ENCODE peak calls at places on chromosome 22, in five cellular contexts. One of them, this sample, is unnamed.

GRCh38 chr22:38513063-38513462 is 7.0 kb upstream of the DDX17 start:
- DNase-seq in posterior cingulate gyrus: no peak
- DNase-seq in lower lobe of right lung: no peak
- DNase-seq in tibial nerve: no peak
- DNase-seq in activated T-helper 1 cell treated with Interleukin-2 at 50 U/mL for 16 hours: peak
- DNase-seq in this sample: no peak

GRCh38 chr22:46780453-46780852 is 18.0 kb downstream of the TBC1D22A start:
- DNase-seq in posterior cingulate gyrus: no peak
- DNase-seq in lower lobe of right lung: no peak
- DNase-seq in tibial nerve: no peak
- DNase-seq in activated T-helper 1 cell treated with Interleukin-2 at 50 U/mL for 16 hours: no peak
- DNase-seq in this sample: no peak

GRCh38 chr22:47116426-47117341 is 354.2 kb downstream of the TBC1D22A start:
- DNase-seq in posterior cingulate gyrus: no peak
- DNase-seq in lower lobe of right lung: no peak
- DNase-seq in tibial nerve: no peak
- DNase-seq in activated T-helper 1 cell treated with Interleukin-2 at 50 U/mL for 16 hours: no peak
- DNase-seq in this sample: no peak

GRCh38 chr22:24423519-24424000 is 3.8 kb upstream of the ADORA2A start:
- DNase-seq in posterior cingulate gyrus: no peak
- DNase-seq in lower lobe of right lung: peak
- DNase-seq in tibial nerve: no peak
- DNase-seq in activated T-helper 1 cell treated with Interleukin-2 at 50 U/mL for 16 hours: peak
- DNase-seq in this sample: peak

GRCh38 chr22:48576333-48577013 is 1251.2 kb downstream of the BRD1 start:
- DNase-seq in posterior cingulate gyrus: peak
- DNase-seq in lower lobe of right lung: peak
- DNase-seq in tibial nerve: no peak
- DNase-seq in activated T-helper 1 cell treated with Interleukin-2 at 50 U/mL for 16 hours: no peak
- DNase-seq in this sample: no peak

GRCh38 chr22:40035351-40035750 is 40.6 kb downstream of the FAM83F start:
- DNase-seq in posterior cingulate gyrus: no peak
- DNase-seq in lower lobe of right lung: no peak
- DNase-seq in tibial nerve: no peak
- DNase-seq in activated T-helper 1 cell treated with Interleukin-2 at 50 U/mL for 16 hours: no peak
- DNase-seq in this sample: peak

GRCh38 chr22:28799834-28800307 is 498 bp downstream of the XBP1 start:
- DNase-seq in posterior cingulate gyrus: no peak
- DNase-seq in lower lobe of right lung: peak
- DNase-seq in tibial nerve: peak
- DNase-seq in activated T-helper 1 cell treated with Interleukin-2 at 50 U/mL for 16 hours: peak
- DNase-seq in this sample: peak

GRCh38 chr22:49297871-49298721 is 529.6 kb downstream of the BRD1 start:
- DNase-seq in posterior cingulate gyrus: no peak
- DNase-seq in lower lobe of right lung: no peak
- DNase-seq in tibial nerve: no peak
- DNase-seq in activated T-helper 1 cell treated with Interleukin-2 at 50 U/mL for 16 hours: no peak
- DNase-seq in this sample: peak

GRCh38 chr22:42856865-42857704 is at the start of gene ARFGAP3:
- DNase-seq in posterior cingulate gyrus: peak
- DNase-seq in lower lobe of right lung: peak
- DNase-seq in tibial nerve: peak
- DNase-seq in activated T-helper 1 cell treated with Interleukin-2 at 50 U/mL for 16 hours: peak
- DNase-seq in this sample: peak

GRCh38 chr22:47432683-47433082 is 670.2 kb downstream of the TBC1D22A start:
- DNase-seq in posterior cingulate gyrus: no peak
- DNase-seq in lower lobe of right lung: no peak
- DNase-seq in tibial nerve: no peak
- DNase-seq in activated T-helper 1 cell treated with Interleukin-2 at 50 U/mL for 16 hours: no peak
- DNase-seq in this sample: no peak

GRCh38 chr22:19659805-19660345 is 54.4 kb upstream of the SEPTIN5 start:
- DNase-seq in posterior cingulate gyrus: no peak
- DNase-seq in lower lobe of right lung: no peak
- DNase-seq in tibial nerve: no peak
- DNase-seq in activated T-helper 1 cell treated with Interleukin-2 at 50 U/mL for 16 hours: no peak
- DNase-seq in this sample: peak

GRCh38 chr22:17575681-17576080 is 12.4 kb downstream of the SLC25A18 start:
- DNase-seq in posterior cingulate gyrus: no peak
- DNase-seq in lower lobe of right lung: no peak
- DNase-seq in tibial nerve: no peak
- DNase-seq in activated T-helper 1 cell treated with Interleukin-2 at 50 U/mL for 16 hours: no peak
- DNase-seq in this sample: peak

GRCh38 chr22:42688241-42688913 is 32.3 kb downstream of the A4GALT start:
- DNase-seq in posterior cingulate gyrus: peak
- DNase-seq in lower lobe of right lung: peak
- DNase-seq in tibial nerve: peak
- DNase-seq in activated T-helper 1 cell treated with Interleukin-2 at 50 U/mL for 16 hours: no peak
- DNase-seq in this sample: peak

GRCh38 chr22:50078246-50078645 is 7.0 kb downstream of the MLC1 start:
- DNase-seq in posterior cingulate gyrus: no peak
- DNase-seq in lower lobe of right lung: no peak
- DNase-seq in tibial nerve: no peak
- DNase-seq in activated T-helper 1 cell treated with Interleukin-2 at 50 U/mL for 16 hours: no peak
- DNase-seq in this sample: no peak

GRCh38 chr22:45756558-45756957 is 84.9 kb downstream of the ATXN10 start:
- DNase-seq in posterior cingulate gyrus: no peak
- DNase-seq in lower lobe of right lung: no peak
- DNase-seq in tibial nerve: no peak
- DNase-seq in activated T-helper 1 cell treated with Interleukin-2 at 50 U/mL for 16 hours: no peak
- DNase-seq in this sample: no peak

GRCh38 chr22:49670610-49671330 is 156.9 kb downstream of the BRD1 start:
- DNase-seq in posterior cingulate gyrus: no peak
- DNase-seq in lower lobe of right lung: peak
- DNase-seq in tibial nerve: no peak
- DNase-seq in activated T-helper 1 cell treated with Interleukin-2 at 50 U/mL for 16 hours: no peak
- DNase-seq in this sample: peak

GRCh38 chr22:19749876-19750275 is 10.7 kb upstream of the TBX1 start:
- DNase-seq in posterior cingulate gyrus: no peak
- DNase-seq in lower lobe of right lung: no peak
- DNase-seq in tibial nerve: no peak
- DNase-seq in activated T-helper 1 cell treated with Interleukin-2 at 50 U/mL for 16 hours: no peak
- DNase-seq in this sample: no peak

GRCh38 chr22:27241430-27242110 is 560.0 kb downstream of the MN1 start:
- DNase-seq in posterior cingulate gyrus: peak
- DNase-seq in lower lobe of right lung: no peak
- DNase-seq in tibial nerve: no peak
- DNase-seq in activated T-helper 1 cell treated with Interleukin-2 at 50 U/mL for 16 hours: no peak
- DNase-seq in this sample: no peak

GRCh38 chr22:49540571-49541450 is 286.9 kb downstream of the BRD1 start:
- DNase-seq in posterior cingulate gyrus: peak
- DNase-seq in lower lobe of right lung: peak
- DNase-seq in tibial nerve: no peak
- DNase-seq in activated T-helper 1 cell treated with Interleukin-2 at 50 U/mL for 16 hours: no peak
- DNase-seq in this sample: peak

GRCh38 chr22:37258005-37258790 is 14.1 kb upstream of the RAC2 start:
- DNase-seq in posterior cingulate gyrus: no peak
- DNase-seq in lower lobe of right lung: no peak
- DNase-seq in tibial nerve: no peak
- DNase-seq in activated T-helper 1 cell treated with Interleukin-2 at 50 U/mL for 16 hours: no peak
- DNase-seq in this sample: peak

GRCh38 chr22:23524226-23524625 is 55.9 kb downstream of the IGLL1 start:
- DNase-seq in posterior cingulate gyrus: no peak
- DNase-seq in lower lobe of right lung: no peak
- DNase-seq in tibial nerve: no peak
- DNase-seq in activated T-helper 1 cell treated with Interleukin-2 at 50 U/mL for 16 hours: no peak
- DNase-seq in this sample: peak

GRCh38 chr22:39130892-39131855 is 21.3 kb downstream of the CBX7 start:
- DNase-seq in posterior cingulate gyrus: no peak
- DNase-seq in lower lobe of right lung: no peak
- DNase-seq in tibial nerve: no peak
- DNase-seq in activated T-helper 1 cell treated with Interleukin-2 at 50 U/mL for 16 hours: no peak
- DNase-seq in this sample: peak

This sample was measured in posterior vena cava.